ENCODE peak calls at places on chromosome 21, in ten cellular contexts. I is neural progenitor cell; R is HTR-8/SVneo; T is left ventricle myocardium inferior; G is AG10803; Z is GM20000; S is stimulated activated CD4-positive, alpha-beta T cell treated with anti-CD3 and anti-CD28 coated beads, Interleukin-1b, Interleukin-23, amount 100 ng/mL, for 24 hours; N is HL-60; U is activated naive CD8-positive, alpha-beta T cell treated with anti-CD3 and anti-CD28 coated beads for 36 hours; H is effector CD4-positive, alpha-beta T cell. W is an unnamed sample.

GRCh38 chr21:46298083-46298412 is 11.9 kb downstream of the YBEY start:
- DNase-seq in U (no peak), S (no peak), R (no peak), N (no peak), T (no peak), Z (no peak), G (peak), H (no peak), I (no peak), W (peak)

GRCh38 chr21:45900034-45900868 is 81.3 kb upstream of the COL6A1 start:
- DNase-seq in U (no peak), T (no peak), I (no peak), N (no peak), G (no peak), S (no peak), H (no peak), R (no peak), Z (no peak), W (no peak)

GRCh38 chr21:42189860-42190491 is 29.0 kb upstream of the ABCG1 start:
- DNase-seq in R (no peak), T (no peak), U (peak), N (no peak), S (no peak), G (peak), I (no peak), Z (no peak), H (no peak), W (no peak)

GRCh38 chr21:42214921-42215320 is 4.0 kb upstream of the ABCG1 start:
- DNase-seq in T (no peak), Z (no peak), R (no peak), I (no peak), U (no peak), S (no peak), N (no peak), H (no peak), G (no peak), W (no peak)

GRCh38 chr21:45303111-45303615 is 15.5 kb upstream of the POFUT2 start:
- DNase-seq in T (peak), U (no peak), H (no peak), S (no peak), I (no peak), N (no peak), G (no peak), Z (no peak), R (no peak), W (no peak)

GRCh38 chr21:44955141-44955802 is 15.4 kb downstream of the SLX9 start:
- DNase-seq in U (no peak), G (no peak), R (no peak), I (no peak), T (peak), N (no peak), S (no peak), H (no peak), Z (no peak), W (no peak)

GRCh38 chr21:42974832-42975820 is 764 bp downstream of the PKNOX1 start:
- DNase-seq in S (peak), I (peak), U (peak), H (peak), T (peak), G (peak), R (peak), Z (peak), N (peak), W (peak)

GRCh38 chr21:27423906-27424595 is 457.2 kb upstream of the ADAMTS5 start:
- DNase-seq in H (no peak), N (no peak), U (no peak), R (peak), I (no peak), T (no peak), S (no peak), G (peak), Z (no peak), W (peak)

GRCh38 chr21:41583274-41583790 is 75.4 kb upstream of the TMPRSS2 start:
- DNase-seq in I (no peak), Z (no peak), G (no peak), S (no peak), R (no peak), T (no peak), H (no peak), U (no peak), N (no peak), W (peak)

GRCh38 chr21:41973861-41974751 is 20.3 kb upstream of the C2CD2 start:
- DNase-seq in I (no peak), H (no peak), U (no peak), T (peak), S (no peak), N (peak), G (no peak), R (no peak), Z (peak), W (peak)

GRCh38 chr21:25490742-25491141 is 116.5 kb downstream of the MRPL39 start:
- DNase-seq in H (no peak), T (no peak), I (no peak), G (no peak), R (no peak), U (no peak), N (no peak), S (no peak), Z (no peak), W (no peak)

GRCh38 chr21:25640671-25641292 is 1.7 kb downstream of the JAM2 start:
- DNase-seq in H (no peak), Z (no peak), G (no peak), T (no peak), R (no peak), U (no peak), S (no peak), I (no peak), N (no peak), W (no peak)

GRCh38 chr21:37767984-37768383 is 148.3 kb downstream of the KCNJ6 start:
- DNase-seq in U (no peak), Z (no peak), G (peak), R (no peak), I (no peak), S (no peak), N (no peak), H (no peak), T (no peak), W (no peak)

GRCh38 chr21:42630626-42631025 is 22.8 kb upstream of the PDE9A start:
- DNase-seq in R (no peak), N (no peak), H (no peak), S (no peak), G (no peak), T (no peak), U (no peak), I (no peak), Z (no peak), W (no peak)

GRCh38 chr21:31750843-31751242 is 18.9 kb upstream of the SCAF4 start:
- DNase-seq in H (no peak), U (no peak), T (no peak), N (no peak), I (no peak), G (peak), Z (no peak), S (no peak), R (no peak), W (no peak)

GRCh38 chr21:17679002-17679600 is 66.4 kb upstream of the BTG3 start:
- DNase-seq in H (peak), R (peak), Z (peak), U (no peak), G (peak), S (no peak), N (peak), T (no peak), I (peak), W (no peak)

GRCh38 chr21:45556645-45557601 is 14.7 kb upstream of the SLC19A1 start:
- DNase-seq in T (peak), Z (no peak), N (no peak), R (no peak), S (no peak), G (no peak), H (no peak), I (no peak), U (no peak), W (no peak)

GRCh38 chr21:33232640-33233039 is 2.9 kb downstream of the IFNAR2 start:
- DNase-seq in Z (no peak), N (no peak), T (no peak), I (no peak), G (no peak), S (no peak), H (no peak), R (no peak), U (no peak), W (no peak)

GRCh38 chr21:46161180-46161799 is 5.9 kb upstream of the FTCD start:
- DNase-seq in I (no peak), N (no peak), U (peak), T (no peak), R (no peak), H (no peak), Z (no peak), S (no peak), G (no peak), W (peak)

GRCh38 chr21:38263493-38263892 is 6.7 kb downstream of the KCNJ15 start:
- DNase-seq in T (no peak), G (peak), U (no peak), S (no peak), Z (no peak), R (no peak), N (no peak), I (no peak), H (no peak), W (no peak)

GRCh38 chr21:45889961-45890360 is 91.6 kb upstream of the COL6A1 start:
- DNase-seq in S (no peak), I (peak), N (no peak), U (no peak), T (peak), Z (no peak), H (no peak), G (peak), R (no peak), W (peak)

GRCh38 chr21:38367646-38368045 is 110.9 kb downstream of the KCNJ15 start:
- DNase-seq in H (no peak), R (no peak), I (no peak), U (no peak), Z (no peak), G (no peak), S (no peak), N (peak), T (no peak), W (no peak)

GRCh38 chr21:42668620-42669019 is 15.2 kb downstream of the PDE9A start:
- DNase-seq in G (no peak), R (no peak), U (no peak), Z (no peak), T (no peak), S (no peak), H (no peak), I (no peak), N (no peak), W (no peak)

GRCh38 chr21:16968436-16968835 is 544.4 kb upstream of the CXADR start:
- DNase-seq in N (no peak), S (no peak), R (no peak), U (no peak), H (no peak), Z (no peak), I (no peak), T (no peak), G (no peak), W (no peak)